ENCODE peak calls at places on chromosome 3, in ten cellular contexts. M, F, W, Q, E, U, T, L, J and A are unnamed samples.
A peak's percentile ranks its signal among the peaks of the same experiment; 100 is the strongest.

GRCh38 chr3:177478170-177478859 is 281.0 kb upstream of the TBL1XR1 start:
- DNase-seq in M (no peak), F (no peak), W (no peak), Q (peak; percentile 40), E (no peak), U (no peak), T (no peak), L (peak; percentile 77), J (peak; percentile 98), A (no peak)

GRCh38 chr3:169310190-169310918 is 353.2 kb downstream of the MECOM start:
- DNase-seq in M (no peak), F (no peak), W (no peak), Q (no peak), E (no peak), U (no peak), T (no peak), L (no peak), J (no peak), A (no peak)

GRCh38 chr3:174202146-174202545 is 657.0 kb upstream of the NAALADL2 start:
- DNase-seq in M (no peak), F (no peak), W (no peak), Q (peak; percentile 22), E (no peak), U (no peak), T (no peak), L (no peak), J (no peak), A (no peak)

GRCh38 chr3:131163-131889 is 65.2 kb upstream of the CHL1 start:
- DNase-seq in M (no peak), F (peak; percentile 3), W (no peak), Q (peak; percentile 21), E (no peak), U (no peak), T (no peak), L (no peak), J (no peak), A (no peak)

GRCh38 chr3:143142354-143142753 is 22.8 kb downstream of the CHST2 start:
- DNase-seq in M (no peak), F (no peak), W (no peak), Q (no peak), E (no peak), U (no peak), T (no peak), L (no peak), J (no peak), A (no peak)

GRCh38 chr3:104629038-104629437 is 737.7 kb upstream of the ALCAM start:
- DNase-seq in M (no peak), F (no peak), W (no peak), Q (no peak), E (no peak), U (no peak), T (no peak), L (no peak), J (peak; percentile 92), A (no peak)

GRCh38 chr3:49158108-49158709 is 7.9 kb downstream of the CCDC71 start:
- DNase-seq in M (peak; percentile 67), F (peak; percentile 40), W (peak; percentile 59), Q (no peak), E (peak; percentile 72), U (peak; percentile 64), T (peak; percentile 68), L (peak; percentile 76), J (peak; percentile 25), A (peak; percentile 54)

GRCh38 chr3:194204036-194204792 is 68.3 kb downstream of the HES1 start:
- DNase-seq in M (peak; percentile 7), F (peak; percentile 28), W (no peak), Q (no peak), E (peak; percentile 30), U (no peak), T (no peak), L (peak; percentile 61), J (no peak), A (no peak)

GRCh38 chr3:60703008-60703407 is 548.2 kb downstream of the FHIT start:
- DNase-seq in M (no peak), F (no peak), W (no peak), Q (no peak), E (no peak), U (no peak), T (no peak), L (no peak), J (no peak), A (no peak)

GRCh38 chr3:131596884-131597283 is 94.1 kb upstream of the MRPL3 start:
- DNase-seq in M (no peak), F (no peak), W (no peak), Q (no peak), E (no peak), U (no peak), T (no peak), L (no peak), J (peak; percentile 25), A (no peak)